ENCODE peak calls at places on chromosome 4, in nine cellular contexts. V is A673, Y is tibial artery, N is body of pancreas, D is fibroblast of lung, S is upper lobe of right lung, I is heart right ventricle, J is RWPE2, Q is psoas muscle. R is an unnamed sample.
A peak's percentile ranks its signal among the peaks of the same experiment; 100 is the strongest.

GRCh38 chr4:158159718-158160094 is 13.1 kb downstream of the GASK1B start:
- DNase-seq in S (no peak), D (no peak), Q (no peak), N (no peak), V (no peak), J (no peak), Y (no peak), I (no peak), R (no peak)

GRCh38 chr4:3262208-3263052 is 13.5 kb downstream of the MSANTD1 start:
- DNase-seq in Y (no peak), I (peak; percentile 2), D (no peak), Q (peak; percentile 28), V (no peak), S (no peak), J (no peak), N (no peak), R (no peak)

GRCh38 chr4:38381788-38382187 is 282.2 kb upstream of the KLF3 start:
- DNase-seq in D (peak; percentile 79), Y (no peak), S (no peak), I (no peak), J (no peak), V (no peak), Q (peak; percentile 58), N (peak; percentile 20), R (no peak)

GRCh38 chr4:39331191-39331590 is 35.0 kb downstream of the RFC1 start:
- DNase-seq in J (no peak), Q (no peak), V (no peak), D (no peak), Y (no peak), I (no peak), S (no peak), N (no peak), R (no peak)

GRCh38 chr4:101973331-101973730 is 182.8 kb downstream of the BANK1 start:
- DNase-seq in N (no peak), D (no peak), Y (no peak), J (no peak), I (no peak), V (no peak), S (no peak), Q (no peak), R (no peak)

GRCh38 chr4:82428526-82428968 is 1.7 kb downstream of the HNRNPDL start:
- DNase-seq in Q (no peak), I (no peak), N (no peak), V (no peak), Y (no peak), D (no peak), S (no peak), J (no peak), R (no peak)

GRCh38 chr4:61500883-61501282 is 300.8 kb downstream of the ADGRL3 start:
- DNase-seq in I (no peak), J (no peak), N (no peak), V (no peak), Y (no peak), Q (no peak), S (no peak), D (peak; percentile 29), R (no peak)

GRCh38 chr4:2789801-2790582 is 2.9 kb upstream of the SH3BP2 start:
- DNase-seq in I (no peak), J (no peak), D (no peak), S (no peak), Q (peak; percentile 53), N (no peak), Y (peak; percentile 51), V (no peak), R (no peak)

GRCh38 chr4:91448668-91449330 is 855.0 kb upstream of the GRID2 start:
- DNase-seq in S (no peak), Q (no peak), J (no peak), D (peak; percentile 2), Y (no peak), N (no peak), I (no peak), V (peak; percentile 0), R (no peak)

GRCh38 chr4:133390198-133390855 is 241.2 kb downstream of the PCDH10 start:
- DNase-seq in V (no peak), I (no peak), D (no peak), N (no peak), Y (no peak), J (no peak), S (no peak), Q (no peak), R (no peak)

GRCh38 chr4:21011106-21011505 is 310.8 kb downstream of the PACRGL start:
- DNase-seq in V (no peak), D (no peak), N (no peak), Y (no peak), Q (no peak), J (no peak), I (no peak), S (no peak), R (no peak)

GRCh38 chr4:56654238-56654632 is 26.9 kb downstream of the HOPX start:
- DNase-seq in V (no peak), Q (no peak), Y (no peak), D (no peak), J (no peak), I (no peak), S (no peak), N (peak; percentile 31), R (no peak)

GRCh38 chr4:153789741-153790651 is 1.1 kb upstream of the SFRP2 start:
- DNase-seq in Y (no peak), V (no peak), N (no peak), J (no peak), D (peak; percentile 26), I (no peak), S (no peak), Q (no peak), R (no peak)

GRCh38 chr4:169791527-169792156 is 33.9 kb upstream of the HPF1 start:
- DNase-seq in Q (peak; percentile 53), N (peak; percentile 55), V (peak; percentile 89), D (peak; percentile 71), Y (no peak), S (no peak), J (peak; percentile 42), I (peak; percentile 21), R (no peak)

GRCh38 chr4:81030617-81031388 is at the start of gene BMP3:
- DNase-seq in D (peak; percentile 48), Y (no peak), V (peak; percentile 0), S (peak; percentile 83), I (no peak), N (peak; percentile 15), Q (peak; percentile 54), J (no peak), R (no peak)

GRCh38 chr4:155759372-155760252 is 791 bp downstream of the GUCY1B1 start:
- DNase-seq in I (peak; percentile 86), Q (peak; percentile 82), J (no peak), Y (peak; percentile 76), S (peak; percentile 79), V (peak; percentile 11), N (peak; percentile 68), D (peak; percentile 61), R (no peak)

DNA sequence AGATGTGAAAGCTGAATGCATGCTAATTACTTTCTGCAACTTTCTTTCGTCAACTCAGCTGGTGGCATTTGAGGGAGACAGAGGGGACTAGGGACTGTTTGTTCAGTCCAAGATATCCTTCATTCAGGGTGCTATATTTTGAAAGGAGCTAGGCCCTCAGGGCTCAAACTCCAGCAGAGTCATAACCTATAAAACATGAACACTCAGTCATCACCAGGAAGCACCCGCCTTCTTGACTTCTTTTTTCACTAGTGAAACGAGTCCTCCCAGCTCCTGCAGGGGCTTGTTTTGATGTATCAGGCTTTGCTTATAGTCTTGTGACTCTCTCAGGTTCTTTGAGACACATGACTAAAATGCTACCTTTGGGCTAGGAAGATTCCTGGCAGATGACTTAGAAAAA is 230.6 kb downstream of the PCDH7 start:
- DNase-seq in Q (no peak), S (no peak), J (peak; percentile 84), I (no peak), V (peak; percentile 82), N (no peak), Y (no peak), D (no peak), R (no peak)
- H3K27ac ChIP-seq in Q (no peak overlapping the region), S (no peak overlapping the region), J (peak overlapping the region; percentile 31), I (no peak overlapping the region), V (no peak overlapping the region), N (no peak overlapping the region), Y (no peak overlapping the region), D (no peak overlapping the region), R (no peak overlapping the region)

DNA sequence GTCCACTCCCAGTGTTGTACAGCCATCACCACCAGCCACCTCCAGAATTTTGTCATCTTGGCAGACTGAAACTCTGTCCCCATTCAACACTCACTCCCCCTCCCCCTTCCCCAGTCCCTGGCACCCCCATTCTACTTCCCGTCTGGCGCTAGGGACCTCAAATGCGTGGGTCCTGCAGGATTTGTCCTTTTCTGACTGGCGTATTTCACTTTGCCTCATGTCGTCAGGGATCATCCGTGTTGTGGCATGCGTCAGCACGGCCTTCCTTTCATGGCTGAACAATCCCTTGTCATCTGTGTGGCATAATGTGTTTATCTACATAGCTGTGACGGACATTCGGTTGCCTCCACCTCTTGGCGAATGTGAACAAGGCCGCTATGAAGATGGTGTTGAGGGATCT is 5.5 kb downstream of the TADA2B start:
- DNase-seq in J (no peak), Y (no peak), D (no peak), S (no peak), V (no peak), N (no peak), I (no peak), Q (no peak), R (no peak)
- H3K4me1 ChIP-seq in J (peaks cover 4% of the 10 kb centered on the region), Y (peaks cover 66% of the 10 kb centered on the region), D (peaks cover 4% of the 10 kb centered on the region), S (peaks cover 43% of the 10 kb centered on the region), V (peaks cover 9% of the 10 kb centered on the region), N (peaks cover 75% of the 10 kb centered on the region), I (peaks cover 90% of the 10 kb centered on the region), Q (peaks cover 67% of the 10 kb centered on the region), R (peaks cover 48% of the 10 kb centered on the region)

GRCh38 chr4:186719925-186720694 is 3.5 kb downstream of the FAT1 start:
- DNase-seq in D (peak; percentile 69), Q (no peak), V (peak; percentile 73), J (no peak), S (no peak), I (no peak), N (no peak), Y (no peak), R (no peak)
- H3K9me3 ChIP-seq in D (no peaks in the 10 kb centered on the region), Q (peaks cover 9% of the 10 kb centered on the region), V (peaks cover 10% of the 10 kb centered on the region), J (no peaks in the 10 kb centered on the region), S (peaks cover 4% of the 10 kb centered on the region), I (peaks cover 19% of the 10 kb centered on the region), N (no peaks in the 10 kb centered on the region), Y (no peaks in the 10 kb centered on the region), R (no peaks in the 10 kb centered on the region)

GRCh38 chr4:77399831-77400230 is 205.8 kb upstream of the CXCL13 start:
- DNase-seq in Y (no peak), Q (no peak), I (no peak), D (no peak), J (no peak), V (no peak), S (no peak), N (no peak), R (no peak)
- H3K27ac ChIP-seq in Y (no peak overlapping the region), Q (no peak overlapping the region), I (no peak overlapping the region), D (no peak overlapping the region), J (no peak overlapping the region), V (no peak overlapping the region), S (no peak overlapping the region), N (no peak overlapping the region), R (no peak overlapping the region)

R was measured in naive thymus-derived CD4-positive, alpha-beta T cell.